ENCODE peak calls at places on chromosomes 2 and 18, in six cellular contexts. O is kidney, E is adrenal gland, G is cardiac fibroblast, Z is bronchial epithelial cell, V is body of pancreas. M is an unnamed sample.

GRCh38 chr2:34070196-34070595 is 471.1 kb upstream of the FAM98A start:
- DNase-seq in G (no peak), O (no peak), V (no peak), E (no peak), Z (no peak), M (no peak)

GRCh38 chr2:239441724-239442123 is 40.9 kb upstream of the HDAC4 start:
- DNase-seq in Z (no peak), G (no peak), V (no peak), O (no peak), E (no peak), M (no peak)

GRCh38 chr2:150626934-150627336 is 139.5 kb upstream of the RND3 start:
- DNase-seq in Z (no peak), O (no peak), E (no peak), V (no peak), G (peak; percentile 58), M (no peak)

GRCh38 chr2:29064746-29065478 is 9.4 kb downstream of the PCARE start:
- DNase-seq in E (no peak), V (no peak), O (no peak), Z (no peak), G (no peak), M (no peak)

GRCh38 chr18:36376361-36376760 is 78.8 kb downstream of the FHOD3 start:
- DNase-seq in V (no peak), E (no peak), O (no peak), Z (peak; percentile 27), G (no peak), M (no peak)

GRCh38 chr2:26605195-26605968 is 35.8 kb downstream of the CIB4 start:
- DNase-seq in Z (peak; percentile 58), G (peak; percentile 58), V (peak; percentile 50), E (peak; percentile 73), O (no peak), M (no peak)

GRCh38 chr2:63050186-63050915 is at the start of gene OTX1:
- DNase-seq in G (peak; percentile 44), E (peak; percentile 64), Z (peak; percentile 69), O (peak; percentile 74), V (peak; percentile 85), M (peak; percentile 22)

GRCh38 chr2:42999856-43000241 is 207.5 kb upstream of the HAAO start:
- DNase-seq in V (no peak), G (no peak), O (no peak), E (no peak), Z (no peak), M (no peak)

GRCh38 chr2:163735692-163736432 is at the start of gene FIGN:
- DNase-seq in Z (peak; percentile 81), E (peak; percentile 84), G (peak; percentile 93), V (peak; percentile 85), O (peak; percentile 90), M (peak; percentile 34)

GRCh38 chr2:226223704-226224103 is 575.9 kb downstream of the IRS1 start:
- DNase-seq in V (no peak), E (no peak), G (no peak), Z (no peak), O (no peak), M (no peak)

GRCh38 chr2:30106543-30106942 is 40.3 kb upstream of the YPEL5 start:
- DNase-seq in Z (no peak), O (no peak), G (peak; percentile 50), E (peak; percentile 51), V (no peak), M (no peak)

GRCh38 chr2:106886916-106887758 is 1.2 kb upstream of the ST6GAL2 start:
- DNase-seq in O (peak; percentile 88), Z (peak; percentile 37), E (no peak), G (peak; percentile 21), V (peak; percentile 40), M (no peak)

GRCh38 chr18:47345291-47345690 is 93.8 kb upstream of the SKOR2 start:
- DNase-seq in G (no peak), O (no peak), V (no peak), E (no peak), Z (no peak), M (no peak)

DNA sequence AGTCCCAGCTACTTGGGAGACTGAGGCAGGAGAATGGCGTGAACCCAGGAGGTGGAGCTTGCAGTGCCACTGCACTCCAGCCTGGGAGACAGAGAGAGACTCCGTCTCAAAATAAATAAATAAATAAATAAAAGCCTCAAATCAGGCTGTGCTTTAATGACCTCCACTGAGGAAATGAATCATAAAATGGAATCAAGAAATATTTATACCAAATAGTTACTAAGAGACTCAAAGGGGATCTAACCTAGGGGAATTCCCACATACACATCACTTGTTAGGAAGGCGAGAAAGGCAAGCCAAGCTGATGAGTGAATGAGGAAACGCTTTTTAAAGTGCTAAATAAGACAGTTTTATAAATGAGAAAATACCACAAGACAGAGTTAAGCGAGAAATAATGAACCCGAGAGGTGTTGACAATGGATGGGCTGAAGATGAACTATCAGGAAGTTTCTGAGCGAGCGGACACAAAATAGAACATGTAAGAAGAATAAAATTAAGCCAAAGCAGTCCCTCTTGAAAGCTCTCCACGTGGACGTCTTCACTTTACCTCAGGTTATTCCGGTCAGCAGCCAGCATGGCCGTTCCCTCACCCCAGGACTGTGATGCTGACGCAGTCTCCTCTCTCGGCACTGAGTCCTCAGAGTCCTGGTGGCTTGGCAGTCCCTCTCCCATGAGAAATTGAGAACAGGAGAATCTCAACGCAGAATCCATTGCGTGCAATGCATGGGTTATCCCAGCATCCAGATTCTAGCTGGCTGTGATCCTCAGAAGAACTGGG is 22.4 kb downstream of the PXDN start:
- DNase-seq in G (peak; percentile 85), E (no peak), O (no peak), Z (peak; percentile 96), V (no peak), M (no peak)
- H3K4me3 ChIP-seq in G (no peak overlapping the region), E (no peak overlapping the region), O (no peak overlapping the region), Z (no peak overlapping the region), V (no peak overlapping the region), M (no peak overlapping the region)

DNA sequence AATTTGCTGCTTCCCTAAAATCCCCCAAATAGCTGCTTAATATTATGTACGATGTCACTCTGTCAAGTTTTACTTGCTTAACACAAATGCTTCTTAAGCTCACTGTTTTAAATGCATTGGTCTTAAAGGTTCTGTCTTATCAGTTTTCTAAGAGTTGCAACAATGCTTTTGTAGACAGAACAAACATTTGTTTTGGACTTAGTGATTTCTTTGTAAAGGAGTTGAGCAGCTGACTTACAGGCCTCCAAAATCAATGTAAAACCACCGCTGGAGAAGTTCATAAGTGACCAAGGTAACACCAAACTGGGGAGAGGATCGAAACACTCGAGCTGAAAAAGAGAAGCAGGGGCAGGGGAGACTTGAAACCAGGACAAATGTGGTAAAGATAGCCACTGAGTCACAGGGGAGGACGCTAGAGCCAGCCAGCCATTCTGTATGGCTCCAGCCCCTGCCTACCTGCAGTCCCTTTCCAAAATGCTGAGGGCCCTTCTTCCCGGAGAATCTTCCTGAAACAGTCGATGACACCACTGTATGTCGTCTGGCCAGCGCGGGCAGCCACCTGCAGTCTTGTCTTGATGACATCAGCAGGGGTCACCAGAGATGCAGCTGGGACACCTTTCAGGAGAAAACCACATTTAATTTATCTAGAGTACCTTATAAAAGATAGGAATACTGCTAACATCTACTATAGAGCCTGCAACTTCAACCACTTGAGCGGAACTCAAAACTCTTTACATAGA is 100.2 kb downstream of the DYNC1I2 start:
- DNase-seq in V (no peak), Z (no peak), G (no peak), E (no peak), O (no peak), M (no peak)
- TF ChIP-seq CTCF in V (no peak), Z (no peak), G (no peak), E (no peak), O (no peak), M (no peak)

GRCh38 chr2:113888641-113889470 is 1.0 kb upstream of the ACTR3 start:
- DNase-seq in G (no peak), O (peak; percentile 82), V (no peak), E (no peak), Z (no peak), M (no peak)

GRCh38 chr2:113890253-113891235 is 655 bp downstream of the ACTR3 start:
- DNase-seq in O (peak; percentile 89), E (peak; percentile 70), Z (peak; percentile 80), V (peak; percentile 73), G (peak; percentile 84), M (peak; percentile 62)

GRCh38 chr2:113889471-113890252 is at the start of gene ACTR3:
- DNase-seq in V (peak; percentile 98), Z (peak; percentile 92), O (peak; percentile 99), G (peak; percentile 99), E (peak; percentile 98), M (peak; percentile 91)

GRCh38 chr2:113887393-113887792 is 2.5 kb upstream of the ACTR3 start:
- DNase-seq in G (no peak), O (no peak), Z (no peak), E (no peak), V (no peak), M (no peak)

GRCh38 chr2:113886479-113887383 is 3.2 kb upstream of the ACTR3 start:
- DNase-seq in E (peak; percentile 44), Z (peak; percentile 87), O (peak; percentile 71), G (peak; percentile 79), V (peak; percentile 66), M (peak; percentile 89)
- H3K4me3 ChIP-seq in E (no peak overlapping the region), Z (no peak overlapping the region), O (no peak overlapping the region), G (no peak overlapping the region), V (no peak overlapping the region), M (no peak overlapping the region)

GRCh38 chr2:168926621-168927386 is 25.7 kb downstream of the G6PC2 start:
- DNase-seq in V (no peak), G (no peak), Z (peak; percentile 47), O (no peak), E (no peak), M (no peak)
- TF ChIP-seq CTCF in V (no peak), G (no peak), Z (no peak), O (no peak), E (no peak), M (no peak)

M was measured in LNCaP clone FGC.